ENCODE peak calls at places on chromosomes 5 and 9, in nine cellular contexts. A, U, G, E, H, T, B, D and Z are unnamed samples.

GRCh38 chr5:141779642-141780041 is 97.6 kb upstream of the ARAP3 start:
- DNase-seq in G (peak), A (no peak), H (no peak), D (no peak), B (no peak), U (no peak), E (no peak), T (no peak), Z (no peak)

GRCh38 chr9:126392662-126393383 is 66.2 kb downstream of the MVB12B start:
- DNase-seq in H (no peak), A (no peak), G (no peak), B (no peak), E (no peak), T (no peak), D (no peak), U (no peak), Z (no peak)

GRCh38 chr5:95644351-95645042 is 2.1 kb upstream of the RFESD start:
- DNase-seq in U (peak), E (no peak), D (peak), G (peak), T (no peak), B (peak), A (no peak), H (peak), Z (no peak)

GRCh38 chr9:91782711-91783214 is 167.3 kb downstream of the ROR2 start:
- DNase-seq in A (no peak), T (no peak), E (no peak), G (no peak), H (no peak), U (no peak), B (no peak), D (no peak), Z (no peak)

GRCh38 chr9:16579872-16580432 is 290.5 kb downstream of the BNC2 start:
- DNase-seq in G (no peak), H (no peak), T (no peak), A (no peak), D (no peak), E (no peak), B (no peak), U (no peak), Z (no peak)

GRCh38 chr5:133866160-133866902 is 102.1 kb downstream of the C5orf15 start:
- DNase-seq in H (no peak), T (no peak), U (no peak), E (no peak), G (no peak), B (no peak), A (no peak), D (no peak), Z (no peak)

GRCh38 chr9:136625101-136626065 is 37.3 kb upstream of the EGFL7 start:
- DNase-seq in D (peak), B (no peak), U (peak), E (no peak), T (no peak), H (peak), A (no peak), G (peak), Z (peak)

GRCh38 chr9:138103824-138104206 is 226.2 kb downstream of the CACNA1B start:
- DNase-seq in U (no peak), B (no peak), G (no peak), D (no peak), T (no peak), H (no peak), E (no peak), A (no peak), Z (no peak)

GRCh38 chr5:54480296-54480695 is 24.8 kb downstream of the HSPB3 start:
- DNase-seq in A (no peak), T (no peak), G (no peak), B (no peak), H (peak), D (no peak), E (no peak), U (no peak), Z (no peak)

GRCh38 chr5:81247441-81247972 is 14.4 kb downstream of the CKMT2 start:
- DNase-seq in G (peak), U (no peak), D (no peak), E (no peak), H (peak), B (no peak), A (no peak), T (no peak), Z (no peak)

GRCh38 chr5:158068964-158069363 is 210.0 kb upstream of the CLINT1 start:
- DNase-seq in E (no peak), H (no peak), B (no peak), T (no peak), D (peak), G (no peak), U (no peak), A (no peak), Z (no peak)

GRCh38 chr9:90891656-90892055 is 90.0 kb downstream of the SYK start:
- DNase-seq in D (no peak), H (no peak), E (no peak), T (no peak), U (no peak), B (no peak), A (no peak), G (no peak), Z (no peak)

GRCh38 chr5:179128041-179128365 is 67.8 kb downstream of the ZNF354C start:
- DNase-seq in U (no peak), H (no peak), E (no peak), D (no peak), T (no peak), A (no peak), B (no peak), G (no peak), Z (no peak)

GRCh38 chr9:105132576-105132975 is 111.9 kb upstream of the SLC44A1 start:
- DNase-seq in U (peak), H (peak), A (no peak), D (no peak), B (no peak), T (no peak), E (peak), G (peak), Z (no peak)

GRCh38 chr9:115442054-115442453 is 324.1 kb upstream of the TNC start:
- DNase-seq in B (no peak), H (no peak), G (peak), T (no peak), D (no peak), E (no peak), A (no peak), U (no peak), Z (no peak)

GRCh38 chr9:116039312-116039711 is 114.3 kb upstream of the PAPPA start:
- DNase-seq in B (no peak), A (no peak), U (no peak), D (no peak), H (no peak), E (no peak), G (no peak), T (no peak), Z (no peak)

GRCh38 chr5:157540124-157540523 is 35.5 kb downstream of the ADAM19 start:
- DNase-seq in G (no peak), B (no peak), U (no peak), H (no peak), E (no peak), A (no peak), T (no peak), D (no peak), Z (no peak)

GRCh38 chr9:131744171-131744714 is 4.4 kb upstream of the RAPGEF1 start:
- DNase-seq in A (no peak), T (no peak), U (no peak), B (no peak), H (no peak), D (no peak), G (peak), E (no peak), Z (no peak)

GRCh38 chr5:69334793-69335268 is 2.2 kb upstream of the CCDC125 start:
- DNase-seq in A (peak), D (peak), T (peak), G (peak), E (peak), H (peak), U (peak), B (peak), Z (peak)

GRCh38 chr5:178350361-178351220 is 118.0 kb upstream of the PHYKPL start:
- DNase-seq in E (no peak), H (no peak), A (no peak), T (no peak), U (no peak), G (no peak), B (no peak), D (no peak), Z (no peak)

GRCh38 chr5:81140942-81141341 is 92.2 kb upstream of the CKMT2 start:
- DNase-seq in A (no peak), G (peak), D (no peak), B (no peak), H (peak), E (no peak), U (no peak), T (no peak), Z (no peak)

GRCh38 chr5:177985430-177986040 is 10.5 kb downstream of the PROP1 start:
- DNase-seq in A (no peak), U (no peak), G (no peak), D (no peak), T (no peak), E (no peak), H (peak), B (no peak), Z (no peak)

GRCh38 chr5:154801083-154801482 is 45.9 kb downstream of the LARP1 start:
- DNase-seq in U (no peak), D (no peak), E (no peak), B (no peak), A (no peak), H (peak), G (peak), T (no peak), Z (no peak)

GRCh38 chr5:6723122-6723885 is 10.1 kb downstream of the TENT4A start:
- DNase-seq in A (no peak), T (no peak), U (no peak), B (no peak), D (no peak), H (peak), E (no peak), G (no peak), Z (no peak)

GRCh38 chr5:33049845-33050244 is 338.7 kb downstream of the NPR3 start:
- DNase-seq in A (no peak), H (peak), E (peak), T (no peak), U (peak), B (no peak), G (peak), D (no peak), Z (no peak)

GRCh38 chr5:132050661-132051371 is 9.6 kb upstream of the IL3 start:
- DNase-seq in B (no peak), A (peak), U (no peak), T (no peak), D (no peak), G (no peak), E (no peak), H (no peak), Z (no peak)

GRCh38 chr9:36399980-36400331 is at the start of gene RNF38:
- DNase-seq in H (no peak), A (no peak), U (no peak), T (no peak), G (no peak), B (no peak), D (no peak), E (no peak), Z (no peak)

GRCh38 chr5:141815051-141815795 is 63.0 kb downstream of the PCDH1 start:
- DNase-seq in A (no peak), G (no peak), H (no peak), B (no peak), D (no peak), T (no peak), U (no peak), E (no peak), Z (no peak)

GRCh38 chr5:16742938-16743337 is 126.1 kb upstream of the RETREG1 start:
- DNase-seq in T (no peak), A (no peak), H (no peak), U (no peak), B (no peak), D (no peak), G (peak), E (no peak), Z (no peak)

GRCh38 chr5:102778478-102778877 is 23.4 kb downstream of the PAM start:
- DNase-seq in D (no peak), H (peak), T (no peak), G (peak), B (no peak), A (no peak), U (no peak), E (peak), Z (no peak)

GRCh38 chr5:82334856-82335255 is 56.7 kb upstream of the RPS23 start:
- DNase-seq in G (peak), B (no peak), D (no peak), H (peak), T (no peak), U (no peak), E (peak), A (no peak), Z (no peak)

GRCh38 chr9:113148377-113148715 is 2.5 kb upstream of the SLC31A2 start:
- DNase-seq in G (no peak), B (no peak), A (no peak), D (no peak), U (no peak), T (no peak), E (no peak), H (no peak), Z (no peak)

GRCh38 chr9:113152699-113153098 is 1.9 kb downstream of the SLC31A2 start:
- DNase-seq in T (no peak), D (no peak), E (no peak), G (peak), U (no peak), H (peak), A (no peak), B (no peak), Z (no peak)

GRCh38 chr9:113148996-113149960 is 1.5 kb upstream of the SLC31A2 start:
- DNase-seq in E (no peak), T (no peak), G (no peak), D (no peak), A (no peak), B (no peak), U (no peak), H (no peak), Z (no peak)

GRCh38 chr9:113151696-113152630 is 1.2 kb downstream of the SLC31A2 start:
- DNase-seq in G (no peak), A (no peak), H (no peak), B (no peak), T (no peak), E (no peak), U (no peak), D (no peak), Z (no peak)

GRCh38 chr9:113150670-113151591 is at the start of gene SLC31A2:
- DNase-seq in H (peak), B (peak), G (peak), E (no peak), U (peak), T (peak), D (peak), A (peak), Z (peak)
- TF ChIP-seq CTCF in H (peak), B (peak), G (peak), E (peak), U (peak), T (peak), D (no peak), A (peak), Z (peak)

DNA sequence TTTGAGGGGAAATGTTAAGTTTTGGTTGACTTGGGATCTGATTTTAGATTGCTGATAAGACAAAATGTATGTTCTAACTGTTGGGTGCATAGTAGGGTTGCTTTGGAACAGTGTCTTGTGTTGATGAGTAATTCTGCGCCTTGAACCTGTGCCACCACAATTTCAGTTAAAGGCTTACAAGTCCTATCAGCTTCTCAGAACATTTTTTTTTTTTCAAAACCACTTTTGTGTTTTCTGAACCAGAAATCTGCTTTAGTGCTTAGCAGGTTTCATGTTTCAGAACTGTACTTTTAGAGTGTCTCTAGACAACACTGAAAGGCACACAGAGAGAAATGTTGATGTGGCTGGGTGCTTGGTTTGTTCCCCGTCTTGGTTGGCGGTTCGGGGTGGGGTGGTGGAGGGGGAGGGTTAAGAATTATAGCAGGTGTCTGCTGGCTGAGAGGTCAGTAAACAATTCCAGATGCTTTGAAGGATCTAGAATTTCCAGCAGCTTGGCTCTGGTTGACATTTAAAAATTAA is 84.6 kb downstream of the ANKRD55 start:
- DNase-seq in D (no peak), T (no peak), H (no peak), B (peak), E (no peak), A (no peak), U (no peak), G (no peak), Z (no peak)
- TF ChIP-seq CTCF in D (no peak), T (no peak), H (no peak), B (no peak), E (no peak), A (no peak), U (no peak), G (no peak), Z (no peak)

GRCh38 chr9:128420651-128421473 is at the start of gene CERCAM:
- DNase-seq in A (peak), U (peak), E (no peak), G (peak), D (peak), T (peak), H (peak), B (peak), Z (peak)
- TF ChIP-seq CTCF in A (no peak), U (no peak), E (peak), G (no peak), D (no peak), T (peak), H (no peak), B (peak), Z (no peak)

DNA sequence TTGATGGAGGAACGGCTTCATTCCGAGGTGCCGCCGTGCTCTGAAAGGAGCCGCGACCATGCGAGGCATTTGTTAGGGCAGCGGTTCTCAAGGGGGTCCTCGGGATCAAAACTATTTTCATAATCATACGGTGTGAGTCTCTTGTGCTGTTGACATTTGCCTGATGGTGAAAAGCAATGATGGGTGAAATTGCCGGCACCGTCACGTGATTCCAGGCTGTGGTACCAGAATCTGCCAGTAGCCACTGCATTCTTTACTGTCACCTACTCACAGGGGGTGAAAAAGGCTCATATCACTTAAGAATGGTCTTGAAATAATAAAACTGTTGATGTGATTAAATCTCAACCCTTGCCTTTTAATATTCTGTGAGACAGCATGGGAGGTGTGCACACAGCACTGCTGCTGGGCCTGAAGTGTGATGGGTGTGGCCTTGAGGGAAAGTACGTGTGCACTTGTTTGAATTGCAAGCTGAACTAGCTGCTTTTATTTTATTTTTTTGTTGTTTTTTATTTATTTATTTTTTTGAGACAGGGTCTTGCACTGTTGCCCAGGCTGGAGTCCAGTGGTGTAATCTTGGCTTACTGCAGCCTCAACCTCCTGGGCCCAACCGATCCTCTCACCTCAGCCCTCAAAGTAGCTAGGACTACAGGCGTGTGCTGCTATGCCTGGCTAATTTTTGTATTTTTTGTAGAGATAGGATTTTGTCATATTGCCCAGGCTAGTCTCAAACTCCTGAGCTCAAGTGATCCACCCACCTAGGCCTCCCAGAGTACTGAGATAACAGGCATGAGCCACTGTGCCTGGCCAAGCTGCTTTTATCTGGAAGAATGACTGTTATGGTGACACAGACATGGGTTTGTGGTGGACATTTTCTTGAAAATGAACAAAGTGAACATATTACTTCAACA is 58.8 kb downstream of the GPR107 start:
- DNase-seq in U (no peak), A (no peak), H (no peak), D (no peak), B (no peak), T (no peak), G (no peak), E (no peak), Z (no peak)
- TF ChIP-seq CTCF in U (no peak), A (no peak), H (no peak), D (no peak), B (no peak), T (no peak), G (no peak), E (no peak), Z (no peak)

GRCh38 chr9:32350682-32351081 is 33.8 kb upstream of the ACO1 start:
- DNase-seq in U (peak), B (peak), G (peak), D (no peak), A (no peak), E (no peak), H (peak), T (no peak), Z (no peak)

GRCh38 chr9:32348289-32348688 is 36.2 kb upstream of the ACO1 start:
- DNase-seq in A (no peak), H (no peak), D (no peak), U (no peak), T (no peak), G (peak), B (no peak), E (no peak), Z (no peak)

GRCh38 chr9:32351845-32352244 is 32.6 kb upstream of the ACO1 start:
- DNase-seq in U (peak), B (no peak), H (no peak), T (no peak), E (no peak), A (no peak), G (peak), D (no peak), Z (no peak)
- TF ChIP-seq CTCF in U (no peak), B (peak), H (no peak), T (no peak), E (peak), A (no peak), G (peak), D (no peak), Z (no peak)

GRCh38 chr5:74396913-74397606 is 243.5 kb downstream of the ENC1 start:
- DNase-seq in G (no peak), B (no peak), H (no peak), A (no peak), T (no peak), U (no peak), D (no peak), E (no peak), Z (no peak)

GRCh38 chr5:74394543-74394923 is 246.0 kb downstream of the ENC1 start:
- DNase-seq in B (peak), A (no peak), E (no peak), T (no peak), D (no peak), U (no peak), H (no peak), G (peak), Z (no peak)

GRCh38 chr5:74392698-74393431 is 247.7 kb downstream of the ENC1 start:
- DNase-seq in D (no peak), B (no peak), U (no peak), T (no peak), G (peak), A (no peak), E (no peak), H (peak), Z (no peak)

GRCh38 chr5:74393943-74394342 is 246.6 kb downstream of the ENC1 start:
- DNase-seq in T (no peak), B (no peak), D (no peak), A (no peak), E (no peak), G (no peak), U (no peak), H (no peak), Z (no peak)

GRCh38 chr5:74394924-74395880 is 245.3 kb downstream of the ENC1 start:
- DNase-seq in D (no peak), H (no peak), T (peak), U (no peak), A (no peak), E (no peak), B (peak), G (no peak), Z (no peak)
- TF ChIP-seq CTCF in D (no peak), H (no peak), T (peak), U (no peak), A (no peak), E (no peak), B (peak), G (no peak), Z (peak)

GRCh38 chr5:119435436-119436132 is 16.7 kb upstream of the HSD17B4 start:
- DNase-seq in B (peak), U (peak), E (no peak), A (peak), T (no peak), H (peak), G (peak), D (no peak), Z (no peak)
- TF ChIP-seq CTCF in B (peak), U (peak), E (peak), A (peak), T (peak), H (peak), G (peak), D (no peak), Z (peak)

GRCh38 chr9:98255064-98255577 is 328 bp downstream of the TBC1D2 start:
- DNase-seq in U (peak), G (peak), A (no peak), D (no peak), E (no peak), B (no peak), T (peak), H (peak), Z (peak)

GRCh38 chr9:98256632-98257218 is 1.3 kb upstream of the TBC1D2 start:
- DNase-seq in H (peak), U (no peak), G (no peak), A (no peak), D (no peak), T (no peak), B (peak), E (no peak), Z (no peak)

GRCh38 chr9:98254236-98255063 is 999 bp downstream of the TBC1D2 start:
- DNase-seq in U (no peak), G (peak), D (no peak), A (no peak), T (no peak), E (no peak), B (no peak), H (no peak), Z (no peak)

GRCh38 chr9:98253563-98253962 is 1.9 kb downstream of the TBC1D2 start:
- DNase-seq in D (no peak), G (no peak), H (no peak), T (no peak), A (no peak), U (no peak), B (no peak), E (no peak), Z (no peak)

GRCh38 chr9:98255578-98256296 is at the start of gene TBC1D2:
- DNase-seq in T (peak), H (peak), E (peak), U (peak), A (peak), D (peak), G (peak), B (peak), Z (peak)
- TF ChIP-seq CTCF in T (peak), H (peak), E (peak), U (no peak), A (no peak), D (peak), G (peak), B (peak), Z (no peak)